ENCODE peak calls at places on chromosomes 13 and 19, in five cellular contexts. One of them, this sample, is unnamed. For H3K36me3 and H3K27me3, the result is how much of the 10 kb centered on the place peaks cover.

GRCh38 chr19:5691205-5691929 is 1.3 kb downstream of the RPL36 start:
- DNase-seq in fibroblast of lung: peak
- DNase-seq in cardiac muscle cell: peak
- DNase-seq in GM23248: peak
- DNase-seq in lower lobe of right lung: peak
- DNase-seq in this sample: peak

GRCh38 chr13:113813749-113814434 is 50.0 kb downstream of the GAS6 start:
- DNase-seq in lower lobe of right lung: no peak
- DNase-seq in cardiac muscle cell: peak
- DNase-seq in GM23248: no peak
- DNase-seq in fibroblast of lung: peak
- DNase-seq in this sample: no peak

GRCh38 chr13:69094485-69094884 is 1013.1 kb upstream of the ATXN8OS start:
- DNase-seq in lower lobe of right lung: no peak
- DNase-seq in fibroblast of lung: no peak
- DNase-seq in GM23248: no peak
- DNase-seq in cardiac muscle cell: no peak
- DNase-seq in this sample: no peak

GRCh38 chr13:79973533-79973963 is 367.4 kb downstream of the SPRY2 start:
- DNase-seq in cardiac muscle cell: no peak
- DNase-seq in GM23248: peak
- DNase-seq in fibroblast of lung: no peak
- DNase-seq in lower lobe of right lung: no peak
- DNase-seq in this sample: no peak

GRCh38 chr13:24649685-24650038 is 30.5 kb upstream of the ATP12A start:
- DNase-seq in GM23248: no peak
- DNase-seq in fibroblast of lung: no peak
- DNase-seq in cardiac muscle cell: no peak
- DNase-seq in lower lobe of right lung: no peak
- DNase-seq in this sample: no peak

GRCh38 chr13:31755803-31756212 is 16.5 kb downstream of the RXFP2 start:
- DNase-seq in fibroblast of lung: peak
- DNase-seq in GM23248: peak
- DNase-seq in cardiac muscle cell: no peak
- DNase-seq in lower lobe of right lung: no peak
- DNase-seq in this sample: peak

GRCh38 chr13:23758783-23759527 is 130.2 kb downstream of the MIPEP start:
- DNase-seq in GM23248: no peak
- DNase-seq in cardiac muscle cell: peak
- DNase-seq in lower lobe of right lung: no peak
- DNase-seq in fibroblast of lung: no peak
- DNase-seq in this sample: no peak

GRCh38 chr19:29893606-29894284 is 48.3 kb upstream of the URI1 start:
- DNase-seq in lower lobe of right lung: no peak
- DNase-seq in fibroblast of lung: no peak
- DNase-seq in GM23248: no peak
- DNase-seq in cardiac muscle cell: peak
- DNase-seq in this sample: no peak

GRCh38 chr13:98738213-98738612 is 14.3 kb downstream of the SLC15A1 start:
- DNase-seq in fibroblast of lung: no peak
- DNase-seq in lower lobe of right lung: no peak
- DNase-seq in cardiac muscle cell: no peak
- DNase-seq in GM23248: no peak
- DNase-seq in this sample: no peak

GRCh38 chr19:8075158-8076086 is 22.9 kb downstream of the CCL25 start:
- DNase-seq in GM23248: peak
- DNase-seq in cardiac muscle cell: no peak
- DNase-seq in fibroblast of lung: no peak
- DNase-seq in lower lobe of right lung: no peak
- DNase-seq in this sample: no peak

GRCh38 chr19:4115050-4115817 is 8.7 kb downstream of the MAP2K2 start:
- DNase-seq in fibroblast of lung: no peak
- DNase-seq in cardiac muscle cell: no peak
- DNase-seq in lower lobe of right lung: no peak
- DNase-seq in GM23248: no peak
- DNase-seq in this sample: no peak

GRCh38 chr19:30233375-30233774 is 138.8 kb upstream of the ZNF536 start:
- DNase-seq in fibroblast of lung: no peak
- DNase-seq in GM23248: no peak
- DNase-seq in cardiac muscle cell: no peak
- DNase-seq in lower lobe of right lung: no peak
- DNase-seq in this sample: no peak

GRCh38 chr13:50323440-50324070 is 308.3 kb downstream of the KCNRG start:
- DNase-seq in lower lobe of right lung: no peak
- DNase-seq in cardiac muscle cell: peak
- DNase-seq in fibroblast of lung: peak
- DNase-seq in GM23248: peak
- DNase-seq in this sample: no peak

GRCh38 chr13:110000534-110001345 is 214.4 kb upstream of the IRS2 start:
- DNase-seq in GM23248: peak
- DNase-seq in lower lobe of right lung: no peak
- DNase-seq in fibroblast of lung: peak
- DNase-seq in cardiac muscle cell: no peak
- DNase-seq in this sample: peak

GRCh38 chr13:54018485-54018884 is 989.9 kb downstream of the OLFM4 start:
- DNase-seq in GM23248: no peak
- DNase-seq in cardiac muscle cell: no peak
- DNase-seq in fibroblast of lung: no peak
- DNase-seq in lower lobe of right lung: no peak
- DNase-seq in this sample: no peak

GRCh38 chr19:29211562-29212416 is 1.2 kb downstream of the UQCRFS1 start:
- DNase-seq in lower lobe of right lung: no peak
- DNase-seq in fibroblast of lung: peak
- DNase-seq in cardiac muscle cell: peak
- DNase-seq in GM23248: peak
- DNase-seq in this sample: no peak

GRCh38 chr13:68897331-68897730 is 1210.3 kb upstream of the ATXN8OS start:
- DNase-seq in lower lobe of right lung: no peak
- DNase-seq in cardiac muscle cell: no peak
- DNase-seq in fibroblast of lung: no peak
- DNase-seq in GM23248: no peak
- DNase-seq in this sample: no peak

GRCh38 chr13:52127783-52128702 is 830 bp downstream of the NEK5 start:
- DNase-seq in GM23248: peak
- DNase-seq in lower lobe of right lung: peak
- DNase-seq in fibroblast of lung: peak
- DNase-seq in cardiac muscle cell: peak
- DNase-seq in this sample: peak

GRCh38 chr13:48748681-48749080 is 95.0 kb downstream of the CYSLTR2 start:
- DNase-seq in lower lobe of right lung: no peak
- DNase-seq in GM23248: no peak
- DNase-seq in cardiac muscle cell: no peak
- DNase-seq in fibroblast of lung: no peak
- DNase-seq in this sample: peak

GRCh38 chr19:42440357-42441046 is 2.2 kb downstream of the CXCL17 start:
- DNase-seq in fibroblast of lung: peak
- DNase-seq in lower lobe of right lung: peak
- DNase-seq in GM23248: peak
- DNase-seq in cardiac muscle cell: peak
- DNase-seq in this sample: peak

GRCh38 chr19:31340059-31341025 is 8.9 kb downstream of the TSHZ3 start:
- DNase-seq in cardiac muscle cell: peak
- DNase-seq in GM23248: peak
- DNase-seq in fibroblast of lung: peak
- DNase-seq in lower lobe of right lung: no peak
- DNase-seq in this sample: no peak

GRCh38 chr19:15194938-15195337 is 5.9 kb downstream of the NOTCH3 start:
- DNase-seq in cardiac muscle cell: peak
- DNase-seq in lower lobe of right lung: no peak
- DNase-seq in GM23248: peak
- DNase-seq in fibroblast of lung: peak
- DNase-seq in this sample: peak

GRCh38 chr13:40666905-40667621 is 622 bp upstream of the FOXO1 start:
- DNase-seq in fibroblast of lung: no peak
- DNase-seq in lower lobe of right lung: peak
- DNase-seq in GM23248: peak
- DNase-seq in cardiac muscle cell: no peak
- DNase-seq in this sample: peak

GRCh38 chr13:67299731-67300130 is 69.6 kb upstream of the PCDH9 start:
- DNase-seq in fibroblast of lung: peak
- DNase-seq in cardiac muscle cell: peak
- DNase-seq in lower lobe of right lung: no peak
- DNase-seq in GM23248: peak
- DNase-seq in this sample: peak

GRCh38 chr13:87314822-87315221 is 356.3 kb upstream of the SLITRK5 start:
- DNase-seq in GM23248: no peak
- DNase-seq in fibroblast of lung: no peak
- DNase-seq in cardiac muscle cell: no peak
- DNase-seq in lower lobe of right lung: no peak
- DNase-seq in this sample: no peak

GRCh38 chr19:15015946-15016542 is 33.2 kb upstream of the CASP14 start:
- DNase-seq in cardiac muscle cell: peak
- DNase-seq in GM23248: peak
- DNase-seq in fibroblast of lung: peak
- DNase-seq in lower lobe of right lung: no peak
- DNase-seq in this sample: peak

GRCh38 chr19:1672038-1672768 is 19.8 kb upstream of the TCF3 start:
- DNase-seq in cardiac muscle cell: peak
- DNase-seq in fibroblast of lung: peak
- DNase-seq in GM23248: peak
- DNase-seq in lower lobe of right lung: peak
- DNase-seq in this sample: peak

GRCh38 chr19:7346488-7346971 is 2.2 kb upstream of the ARHGEF18 start:
- DNase-seq in GM23248: no peak
- DNase-seq in lower lobe of right lung: no peak
- DNase-seq in fibroblast of lung: no peak
- DNase-seq in cardiac muscle cell: no peak
- DNase-seq in this sample: no peak

GRCh38 chr13:39734952-39735351 is 79.5 kb downstream of the COG6 start:
- DNase-seq in fibroblast of lung: no peak
- DNase-seq in GM23248: no peak
- DNase-seq in lower lobe of right lung: no peak
- DNase-seq in cardiac muscle cell: no peak
- DNase-seq in this sample: no peak

GRCh38 chr13:109672545-109672944 is 113.8 kb downstream of the IRS2 start:
- DNase-seq in fibroblast of lung: peak
- DNase-seq in GM23248: no peak
- DNase-seq in cardiac muscle cell: no peak
- DNase-seq in lower lobe of right lung: no peak
- DNase-seq in this sample: peak

DNA sequence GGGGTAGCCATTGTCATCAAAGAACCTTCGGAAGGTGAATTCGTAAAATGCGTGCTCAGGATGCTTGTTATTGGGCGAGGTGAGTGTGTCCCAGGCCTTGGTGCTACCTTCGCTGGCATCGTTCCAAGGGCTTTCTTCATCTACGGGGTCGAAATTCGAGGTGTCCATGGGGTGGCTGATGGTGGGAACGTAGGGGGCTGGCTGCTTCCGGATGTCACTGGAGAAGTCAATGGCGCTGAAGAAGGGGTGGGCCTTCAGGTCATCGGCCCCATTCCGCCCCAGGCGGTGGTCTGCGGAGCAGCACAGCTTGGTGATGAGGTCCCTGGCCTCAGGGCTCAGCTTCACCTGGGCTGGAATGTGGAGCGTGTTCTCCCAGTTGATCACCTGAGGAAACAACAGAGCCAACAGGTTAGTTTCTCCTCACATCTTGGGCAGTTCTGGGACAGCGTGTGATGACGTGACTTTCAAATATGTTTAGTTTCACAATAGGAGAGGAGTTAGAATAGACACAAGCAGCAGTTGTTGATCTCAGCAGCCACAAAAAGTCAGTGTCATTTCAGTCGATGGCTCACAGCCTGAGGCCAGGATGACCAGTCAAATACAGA is 72.5 kb upstream of the XPO4 start:
- DNase-seq in fibroblast of lung: no peak
- DNase-seq in lower lobe of right lung: peak
- DNase-seq in cardiac muscle cell: no peak
- DNase-seq in GM23248: peak
- DNase-seq in this sample: no peak
- H3K36me3 ChIP-seq in fibroblast of lung: under half
- H3K36me3 ChIP-seq in lower lobe of right lung: half or more
- H3K36me3 ChIP-seq in cardiac muscle cell: under half
- H3K36me3 ChIP-seq in GM23248: half or more
- H3K36me3 ChIP-seq in this sample: half or more

GRCh38 chr19:18593367-18594095 is 4.9 kb downstream of the REX1BD start:
- DNase-seq in GM23248: peak
- DNase-seq in lower lobe of right lung: no peak
- DNase-seq in cardiac muscle cell: no peak
- DNase-seq in fibroblast of lung: no peak
- DNase-seq in this sample: no peak

GRCh38 chr19:18596752-18597157 is 8.2 kb downstream of the REX1BD start:
- DNase-seq in lower lobe of right lung: peak
- DNase-seq in cardiac muscle cell: peak
- DNase-seq in fibroblast of lung: no peak
- DNase-seq in GM23248: peak
- DNase-seq in this sample: peak

GRCh38 chr19:18594096-18594823 is 5.7 kb downstream of the REX1BD start:
- DNase-seq in fibroblast of lung: peak
- DNase-seq in lower lobe of right lung: peak
- DNase-seq in GM23248: peak
- DNase-seq in cardiac muscle cell: peak
- DNase-seq in this sample: peak

GRCh38 chr19:18591735-18592385 is 3.3 kb downstream of the REX1BD start:
- DNase-seq in cardiac muscle cell: no peak
- DNase-seq in lower lobe of right lung: no peak
- DNase-seq in fibroblast of lung: no peak
- DNase-seq in GM23248: peak
- DNase-seq in this sample: no peak

GRCh38 chr19:18594824-18595373 is 6.3 kb downstream of the REX1BD start:
- DNase-seq in lower lobe of right lung: no peak
- DNase-seq in GM23248: no peak
- DNase-seq in fibroblast of lung: no peak
- DNase-seq in cardiac muscle cell: no peak
- DNase-seq in this sample: no peak
- H3K4me3 ChIP-seq in lower lobe of right lung: peak
- H3K4me3 ChIP-seq in GM23248: peak
- H3K4me3 ChIP-seq in fibroblast of lung: peak
- H3K4me3 ChIP-seq in cardiac muscle cell: peak
- H3K4me3 ChIP-seq in this sample: peak

GRCh38 chr19:10068205-10068604 is 17.9 kb upstream of the SHFL start:
- DNase-seq in GM23248: peak
- DNase-seq in cardiac muscle cell: no peak
- DNase-seq in fibroblast of lung: no peak
- DNase-seq in lower lobe of right lung: no peak
- DNase-seq in this sample: no peak
- H3K27me3 ChIP-seq in GM23248: under half
- H3K27me3 ChIP-seq in cardiac muscle cell: under half
- H3K27me3 ChIP-seq in fibroblast of lung: under half
- H3K27me3 ChIP-seq in lower lobe of right lung: under half
- H3K27me3 ChIP-seq in this sample: under half

DNA sequence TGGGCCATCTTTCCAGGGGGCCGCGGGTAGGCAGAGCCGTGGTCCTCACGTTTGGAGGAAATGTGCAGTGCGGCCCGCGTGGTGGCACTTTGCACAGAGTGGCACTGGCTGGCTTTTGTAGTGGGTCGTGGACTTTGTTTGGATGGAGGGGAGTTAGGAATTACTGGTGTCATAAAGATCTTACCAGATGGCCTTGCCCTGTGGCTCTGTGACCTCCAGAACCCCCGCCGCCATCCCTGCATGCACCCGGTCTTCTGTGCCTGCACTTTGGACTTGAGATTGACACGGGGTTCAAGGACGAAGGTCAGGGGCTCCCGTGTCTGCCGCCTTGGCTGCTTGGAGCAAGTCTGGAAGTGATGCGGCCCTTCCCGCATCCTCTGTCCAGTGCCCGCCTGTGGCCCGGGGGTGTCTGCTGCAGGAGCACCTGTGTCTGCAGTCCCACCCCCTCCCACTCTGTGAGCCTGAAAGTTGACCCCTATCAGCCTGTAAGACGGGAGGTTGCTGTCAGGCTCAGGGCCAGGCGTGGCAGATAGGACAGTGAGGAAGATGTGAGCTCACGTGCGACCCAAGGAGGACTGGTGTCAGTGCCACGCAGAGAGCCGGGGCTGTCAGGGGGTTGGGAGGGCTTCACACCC is 2.2 kb downstream of the GNA11 start:
- DNase-seq in GM23248: no peak
- DNase-seq in cardiac muscle cell: no peak
- DNase-seq in lower lobe of right lung: no peak
- DNase-seq in fibroblast of lung: no peak
- DNase-seq in this sample: no peak
- H3K36me3 ChIP-seq in GM23248: under half
- H3K36me3 ChIP-seq in cardiac muscle cell: under half
- H3K36me3 ChIP-seq in lower lobe of right lung: under half
- H3K36me3 ChIP-seq in fibroblast of lung: under half
- H3K36me3 ChIP-seq in this sample: under half